ENCODE peak calls at places on chromosomes 4 and X, in four cellular contexts. N is K562, C is HepG2, A is GM12878. B is an unnamed sample.
A peak's percentile ranks its signal among the peaks of the same experiment; 100 is the strongest.

GRCh38 chr4:136750898-136751297 is 781.4 kb downstream of the PCDH18 start:
- DNase-seq in N (no peak), C (peak; percentile 5), A (no peak), B (peak; percentile 24)

GRCh38 chr4:54217642-54218486 is 11.2 kb upstream of the PDGFRA start:
- DNase-seq in N (peak; percentile 79), C (peak; percentile 52), A (no peak), B (peak; percentile 72)

GRCh38 chrX:19810809-19811208 is 76.6 kb downstream of the SH3KBP1 start:
- DNase-seq in N (no peak), C (peak; percentile 16), A (no peak), B (no peak)

GRCh38 chr4:29553842-29554241 is 1166.3 kb upstream of the PCDH7 start:
- DNase-seq in N (no peak), C (no peak), A (no peak), B (no peak)

GRCh38 chr4:1399508-1400190 is 6.6 kb downstream of the NKX1-1 start:
- DNase-seq in N (peak; percentile 36), C (no peak), A (no peak), B (no peak)

GRCh38 chr4:183262776-183263100 is 57.3 kb downstream of the CLDN22 start:
- DNase-seq in N (no peak), C (no peak), A (no peak), B (no peak)

GRCh38 chrX:116930311-116930710 is 467.5 kb upstream of the CT83 start:
- DNase-seq in N (no peak), C (no peak), A (no peak), B (no peak)

GRCh38 chr4:151173751-151174325 is 74.4 kb downstream of the RPS3A start:
- DNase-seq in N (no peak), C (no peak), A (no peak), B (no peak)

GRCh38 chr4:186946682-186947294 is 223.1 kb upstream of the FAT1 start:
- DNase-seq in N (peak; percentile 32), C (peak; percentile 78), A (no peak), B (peak; percentile 69)

GRCh38 chrX:72107841-72108590 is 23.7 kb downstream of the RTL5 start:
- DNase-seq in N (no peak), C (no peak), A (no peak), B (no peak)

GRCh38 chrX:72102760-72103159 is 29.0 kb downstream of the RTL5 start:
- DNase-seq in N (no peak), C (no peak), A (no peak), B (no peak)

GRCh38 chrX:72107320-72107719 is 24.4 kb downstream of the RTL5 start:
- DNase-seq in N (peak; percentile 11), C (no peak), A (no peak), B (peak; percentile 51)

GRCh38 chrX:72108666-72109065 is 23.0 kb downstream of the RTL5 start:
- DNase-seq in N (no peak), C (no peak), A (no peak), B (no peak)

GRCh38 chrX:72105436-72105835 is 26.3 kb downstream of the RTL5 start:
- DNase-seq in N (no peak), C (no peak), A (peak; percentile 56), B (no peak)
- TF ChIP-seq JUNB in N (no peak), C (no peak), A (no peak), B (no peak)

GRCh38 chrX:1029494-1029893 is 183.0 kb downstream of the CRLF2 start:
- DNase-seq in N (no peak), C (no peak), A (no peak), B (no peak)
- TF ChIP-seq CHD2 in N (no peak), C (no peak), A (no peak), B (no peak)

GRCh38 chr4:106245176-106245575 is 70.8 kb downstream of the TBCK start:
- DNase-seq in N (no peak), C (peak; percentile 19), A (no peak), B (no peak)
- TF ChIP-seq JUNB in N (no peak), C (no peak), A (no peak), B (no peak)

GRCh38 chrX:69032601-69033000 is 132.7 kb downstream of the PJA1 start:
- DNase-seq in N (no peak), C (no peak), A (no peak), B (no peak)

GRCh38 chrX:69031971-69032391 is 133.3 kb downstream of the PJA1 start:
- DNase-seq in N (no peak), C (no peak), A (no peak), B (no peak)

GRCh38 chrX:69029696-69030245 is 135.5 kb downstream of the PJA1 start:
- DNase-seq in N (no peak), C (no peak), A (no peak), B (no peak)

GRCh38 chrX:69028761-69029120 is 136.5 kb downstream of the PJA1 start:
- DNase-seq in N (no peak), C (no peak), A (no peak), B (no peak)

GRCh38 chrX:69031181-69031580 is 134.1 kb downstream of the PJA1 start:
- DNase-seq in N (no peak), C (peak; percentile 6), A (no peak), B (no peak)
- TF ChIP-seq CHD2 in N (no peak), C (no peak), A (no peak), B (no peak)

GRCh38 chr4:78565971-78566372 is 14.4 kb downstream of the ANXA3 start:
- DNase-seq in N (no peak), C (peak; percentile 92), A (no peak), B (peak; percentile 85)
- TF ChIP-seq JUNB in N (no peak), C (no peak), A (no peak), B (peak; percentile 21)

GRCh38 chrX:2614911-2615310 is 76.2 kb upstream of the CD99 start:
- DNase-seq in N (no peak), C (no peak), A (no peak), B (no peak)

GRCh38 chrX:2608638-2609430 is 82.3 kb upstream of the CD99 start:
- DNase-seq in N (peak; percentile 90), C (peak; percentile 72), A (no peak), B (peak; percentile 89)

GRCh38 chrX:2609431-2610238 is 81.5 kb upstream of the CD99 start:
- DNase-seq in N (no peak), C (no peak), A (no peak), B (no peak)

GRCh38 chrX:2607113-2607512 is 84.0 kb upstream of the CD99 start:
- DNase-seq in N (no peak), C (no peak), A (no peak), B (no peak)

DNA sequence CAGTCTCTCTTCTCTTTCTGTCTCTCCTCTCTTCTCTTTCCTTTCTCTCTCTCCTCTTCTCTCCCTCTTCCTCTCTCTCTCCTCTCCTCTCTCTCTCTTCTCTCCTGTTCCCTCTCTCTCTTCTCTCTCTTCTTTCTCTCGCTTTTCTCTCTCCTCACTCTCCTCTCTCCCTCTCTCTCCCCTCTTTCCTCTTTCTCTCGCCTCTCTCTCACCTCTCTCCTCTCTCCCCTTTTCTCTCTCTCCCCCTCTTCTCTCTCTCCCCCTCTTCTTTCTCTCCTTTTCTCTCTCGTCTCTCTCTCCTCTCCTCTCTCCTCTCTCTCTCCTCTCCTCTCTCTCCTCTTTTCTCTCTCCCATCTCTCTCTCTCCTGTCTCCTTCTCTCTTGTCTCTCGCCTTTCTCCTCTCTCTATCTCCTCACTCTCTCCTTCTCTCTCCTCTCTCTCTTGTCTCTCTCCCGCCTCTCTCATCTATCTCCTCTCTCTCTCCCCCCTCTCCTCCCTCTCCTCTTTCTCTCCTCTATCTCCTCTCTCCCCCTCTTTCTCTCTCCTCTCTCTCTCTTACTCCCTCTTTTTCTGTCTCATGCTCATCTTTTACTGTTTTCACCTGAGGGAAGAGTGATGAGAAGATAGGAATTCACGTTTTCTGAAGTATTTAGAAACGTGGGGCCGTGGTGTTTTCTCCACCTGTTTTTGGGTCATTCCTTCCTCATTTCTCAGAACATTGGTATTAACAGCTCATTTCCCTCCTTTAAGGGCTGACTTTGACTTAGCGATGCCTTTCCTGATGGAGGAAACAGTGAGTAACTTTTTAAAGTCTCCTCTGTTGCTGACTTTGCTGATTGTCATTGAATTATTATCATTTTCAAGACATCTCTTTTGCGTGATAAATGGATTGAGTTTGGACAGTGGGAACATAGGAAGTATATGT is 80.6 kb upstream of the CD99 start:
- DNase-seq in N (no peak), C (no peak), A (no peak), B (no peak)
- TF ChIP-seq CHD2 in N (no peak), C (no peak), A (no peak), B (no peak)

B was measured in A549.